ENCODE peak calls at places on chromosomes 2 and 18, in six cellular contexts. M is ovary; R is A549; D is astrocyte; C is naive thymus-derived CD4-positive, alpha-beta T cell; G is breast epithelium. K is an unnamed sample.

GRCh38 chr2:48572797-48573196 is 42.8 kb downstream of the STON1 start:
- DNase-seq in M (no peak), R (no peak), D (no peak), C (no peak), G (no peak), K (no peak)

GRCh38 chr2:64661770-64662169 is 8.1 kb upstream of the SERTAD2 start:
- DNase-seq in M (no peak), R (no peak), D (no peak), C (no peak), G (no peak), K (no peak)

GRCh38 chr18:64258111-64258650 is 109.3 kb upstream of the LINC00305 start:
- DNase-seq in M (no peak), R (no peak), D (no peak), C (no peak), G (no peak), K (no peak)

GRCh38 chr2:96665083-96665569 is 22.6 kb downstream of the FER1L5 start:
- DNase-seq in M (peak; percentile 27), R (peak; percentile 89), D (peak; percentile 98), C (no peak), G (no peak), K (peak; percentile 36)

GRCh38 chr2:72108121-72108520 is 39.5 kb downstream of the CYP26B1 start:
- DNase-seq in M (no peak), R (no peak), D (peak; percentile 30), C (no peak), G (no peak), K (no peak)

GRCh38 chr18:22422909-22423548 is 5.3 kb upstream of the CTAGE1 start:
- DNase-seq in M (no peak), R (no peak), D (peak; percentile 73), C (no peak), G (no peak), K (peak; percentile 21)

GRCh38 chr2:8543412-8544167 is 138.3 kb upstream of the ID2 start:
- DNase-seq in M (no peak), R (no peak), D (peak; percentile 88), C (no peak), G (no peak), K (peak; percentile 47)

GRCh38 chr18:76805221-76805620 is 17.1 kb upstream of the ZNF236 start:
- DNase-seq in M (no peak), R (no peak), D (peak; percentile 34), C (no peak), G (no peak), K (no peak)

GRCh38 chr18:68803371-68803770 is 5.5 kb downstream of the CCDC102B start:
- DNase-seq in M (no peak), R (no peak), D (peak; percentile 91), C (no peak), G (no peak), K (no peak)

GRCh38 chr2:132416080-132416911 is at the start of gene GPR39:
- DNase-seq in M (peak; percentile 28), R (peak; percentile 97), D (peak; percentile 98), C (no peak), G (peak; percentile 72), K (peak; percentile 28)

GRCh38 chr2:231926761-231927565 is 767 bp upstream of the NPPC start:
- DNase-seq in M (no peak), R (no peak), D (no peak), C (no peak), G (peak; percentile 52), K (no peak)

GRCh38 chr18:11089931-11090715 is 59.2 kb downstream of the PIEZO2 start:
- DNase-seq in M (no peak), R (no peak), D (no peak), C (no peak), G (no peak), K (no peak)

GRCh38 chr2:216146573-216146972 is 37.4 kb downstream of the XRCC5 start:
- DNase-seq in M (no peak), R (no peak), D (no peak), C (no peak), G (no peak), K (no peak)

GRCh38 chr2:86337235-86338099 is at the start of gene REEP1:
- DNase-seq in M (no peak), R (no peak), D (no peak), C (no peak), G (no peak), K (no peak)

GRCh38 chr2:67260348-67261277 is 136.5 kb upstream of the ETAA1 start:
- DNase-seq in M (peak; percentile 85), R (peak; percentile 86), D (peak; percentile 100), C (no peak), G (no peak), K (peak; percentile 80)

GRCh38 chr2:120934891-120935338 is 199.2 kb downstream of the GLI2 start:
- DNase-seq in M (no peak), R (peak; percentile 99), D (peak; percentile 93), C (no peak), G (no peak), K (peak; percentile 36)

GRCh38 chr2:189217546-189217945 is 38.0 kb upstream of the COL5A2 start:
- DNase-seq in M (no peak), R (peak; percentile 93), D (peak; percentile 84), C (no peak), G (no peak), K (no peak)

GRCh38 chr2:239276813-239277193 is 124.0 kb downstream of the HDAC4 start:
- DNase-seq in M (no peak), R (no peak), D (no peak), C (no peak), G (no peak), K (no peak)

GRCh38 chr2:223232896-223233295 is 180.9 kb downstream of the KCNE4 start:
- DNase-seq in M (no peak), R (no peak), D (no peak), C (no peak), G (no peak), K (no peak)

GRCh38 chr2:196075196-196075595 is 6.6 kb upstream of the DNAH7 start:
- DNase-seq in M (no peak), R (no peak), D (no peak), C (no peak), G (no peak), K (no peak)

GRCh38 chr2:134301099-134301970 is 47.5 kb downstream of the MGAT5 start:
- DNase-seq in M (no peak), R (no peak), D (peak; percentile 60), C (no peak), G (no peak), K (no peak)

GRCh38 chr2:222232846-222233245 is 66.0 kb downstream of the PAX3 start:
- DNase-seq in M (no peak), R (no peak), D (no peak), C (no peak), G (no peak), K (no peak)

GRCh38 chr18:21741511-21742322 is 1.1 kb downstream of the MIB1 start:
- DNase-seq in M (peak; percentile 35), R (peak; percentile 4), D (no peak), C (peak; percentile 25), G (no peak), K (no peak)

GRCh38 chr2:197145471-197146056 is 165.0 kb downstream of the ANKRD44 start:
- DNase-seq in M (no peak), R (no peak), D (no peak), C (no peak), G (no peak), K (no peak)

GRCh38 chr2:163210430-163210918 is 371.9 kb upstream of the KCNH7 start:
- DNase-seq in M (no peak), R (peak; percentile 68), D (peak; percentile 64), C (no peak), G (no peak), K (no peak)

GRCh38 chr18:70294471-70295191 is 5.8 kb downstream of the SOCS6 start:
- DNase-seq in M (no peak), R (no peak), D (no peak), C (no peak), G (no peak), K (no peak)

GRCh38 chr2:206296128-206296527 is 21.7 kb downstream of the ZDBF2 start:
- DNase-seq in M (no peak), R (peak; percentile 35), D (peak; percentile 42), C (no peak), G (no peak), K (no peak)

GRCh38 chr2:228983700-228984099 is 287.4 kb downstream of the PID1 start:
- DNase-seq in M (no peak), R (no peak), D (no peak), C (no peak), G (no peak), K (no peak)

GRCh38 chr2:6237261-6237660 is 545.1 kb downstream of the SOX11 start:
- DNase-seq in M (no peak), R (no peak), D (no peak), C (no peak), G (no peak), K (no peak)
- H3K9me3 ChIP-seq in M (no peaks in the 10 kb centered on the region), R (peaks cover 8% of the 10 kb centered on the region), D (no peaks in the 10 kb centered on the region), C (no peaks in the 10 kb centered on the region), G (no peaks in the 10 kb centered on the region), K (no peaks in the 10 kb centered on the region)

DNA sequence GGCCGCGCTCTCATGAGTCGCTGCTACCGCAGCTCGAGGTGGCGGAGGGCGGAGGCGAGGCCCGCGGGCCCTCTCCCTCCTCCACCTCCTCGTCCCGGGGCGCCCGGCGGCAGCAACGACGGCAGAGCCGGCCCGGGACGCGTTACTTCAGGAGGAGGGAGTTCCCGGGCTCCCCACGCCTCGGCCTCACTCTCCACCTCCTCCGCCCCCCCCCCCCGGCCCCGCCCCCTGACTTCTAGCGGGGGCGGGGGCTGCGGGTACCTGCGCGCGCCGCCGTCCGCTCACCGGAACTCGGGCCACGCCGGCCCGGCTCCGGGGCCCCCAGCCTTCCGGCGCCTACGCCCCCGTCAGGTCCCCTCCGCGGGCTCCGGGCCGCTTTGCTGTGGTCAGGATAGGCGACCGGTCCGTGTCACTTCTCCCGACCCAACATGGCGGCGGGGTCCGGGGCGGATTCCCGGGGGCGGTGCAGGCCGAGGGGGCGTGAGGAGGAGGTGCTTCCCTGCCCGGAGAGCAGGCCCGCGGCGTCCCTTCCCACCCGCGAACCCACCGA is at the start of gene YES1:
- DNase-seq in M (peak; percentile 74), R (peak; percentile 76), D (peak; percentile 36), C (peak; percentile 70), G (peak; percentile 76), K (peak; percentile 21)
- H3K4me3 ChIP-seq in M (peak within 1 kb of the TSS; percentile 93), R (peak within 1 kb of the TSS; percentile 98), D (peak within 1 kb of the TSS; percentile 89), C (peak within 1 kb of the TSS; percentile 60), G (peak within 1 kb of the TSS; percentile 89), K (peak within 1 kb of the TSS; percentile 98)

GRCh38 chr2:144455979-144456378 is 63.9 kb downstream of the ZEB2 start:
- DNase-seq in M (no peak), R (no peak), D (no peak), C (no peak), G (no peak), K (no peak)

GRCh38 chr2:144460981-144461766 is 58.7 kb downstream of the ZEB2 start:
- DNase-seq in M (no peak), R (no peak), D (peak; percentile 93), C (no peak), G (no peak), K (no peak)

GRCh38 chr2:144456680-144457079 is 63.2 kb downstream of the ZEB2 start:
- DNase-seq in M (no peak), R (peak; percentile 64), D (peak; percentile 88), C (no peak), G (no peak), K (peak; percentile 38)

GRCh38 chr2:144459937-144460336 is 60.0 kb downstream of the ZEB2 start:
- DNase-seq in M (no peak), R (no peak), D (peak; percentile 62), C (no peak), G (no peak), K (no peak)

GRCh38 chr2:144458536-144458935 is 61.4 kb downstream of the ZEB2 start:
- DNase-seq in M (no peak), R (no peak), D (no peak), C (no peak), G (no peak), K (no peak)
- H3K4me1 ChIP-seq in M (peaks cover 12% of the 10 kb centered on the region), R (peaks cover 30% of the 10 kb centered on the region), D (peaks cover 27% of the 10 kb centered on the region), C (no peaks in the 10 kb centered on the region), G (no peaks in the 10 kb centered on the region), K (peaks cover 31% of the 10 kb centered on the region)

GRCh38 chr18:35242426-35242825 is 1.6 kb downstream of the ZNF397 start:
- DNase-seq in M (no peak), R (no peak), D (no peak), C (no peak), G (no peak), K (no peak)
- H3K9me3 ChIP-seq in M (no peaks in the 10 kb centered on the region), R (peaks cover 60% of the 10 kb centered on the region), D (peaks cover 45% of the 10 kb centered on the region), C (no peaks in the 10 kb centered on the region), G (no peaks in the 10 kb centered on the region), K (no peaks in the 10 kb centered on the region)

K was measured in thoracic aorta.